ENCODE peak calls at places on chromosomes 5 and 9, in five cellular contexts. G, K, R, D and X are unnamed samples.

GRCh38 chr5:134567651-134568338 is 42.3 kb downstream of the JADE2 start:
- DNase-seq in G (no peak), K (no peak), R (peak; percentile 71), D (peak; percentile 73), X (no peak)

GRCh38 chr5:103620851-103621547 is 58.4 kb upstream of the NUDT12 start:
- DNase-seq in G (no peak), K (no peak), R (peak; percentile 23), D (no peak), X (no peak)

GRCh38 chr5:16866795-16867584 is 69.1 kb downstream of the MYO10 start:
- DNase-seq in G (peak; percentile 94), K (peak; percentile 58), R (peak; percentile 39), D (no peak), X (no peak)

GRCh38 chr5:6274846-6275543 is 103.4 kb downstream of the MED10 start:
- DNase-seq in G (no peak), K (no peak), R (no peak), D (no peak), X (no peak)

GRCh38 chr5:176151286-176151685 is 86.9 kb upstream of the SIMC1 start:
- DNase-seq in G (peak; percentile 32), K (no peak), R (peak; percentile 9), D (no peak), X (no peak)

GRCh38 chr9:111866976-111867375 is 29.6 kb upstream of the UGCG start:
- DNase-seq in G (no peak), K (no peak), R (peak; percentile 92), D (no peak), X (no peak)

GRCh38 chr9:14314929-14315753 is 1.2 kb upstream of the NFIB start:
- DNase-seq in G (peak; percentile 56), K (peak; percentile 95), R (peak; percentile 93), D (peak; percentile 96), X (no peak)

GRCh38 chr5:74309050-74309449 is 331.5 kb downstream of the ENC1 start:
- DNase-seq in G (no peak), K (no peak), R (no peak), D (no peak), X (no peak)

GRCh38 chr9:113579270-113580040 is 115.9 kb downstream of the RGS3 start:
- DNase-seq in G (no peak), K (no peak), R (peak; percentile 60), D (no peak), X (no peak)

GRCh38 chr9:116605904-116606341 is 81.2 kb upstream of the TRIM32 start:
- DNase-seq in G (no peak), K (no peak), R (no peak), D (peak; percentile 38), X (no peak)

GRCh38 chr9:116365056-116365471 is 211.5 kb downstream of the PAPPA start:
- DNase-seq in G (peak; percentile 88), K (peak; percentile 50), R (peak; percentile 76), D (peak; percentile 50), X (no peak)

GRCh38 chr5:1724822-1725602 is 74.6 kb downstream of the MRPL36 start:
- DNase-seq in G (no peak), K (no peak), R (peak; percentile 16), D (no peak), X (peak; percentile 26)

GRCh38 chr9:35745569-35745968 is 3.5 kb downstream of the GBA2 start:
- DNase-seq in G (no peak), K (no peak), R (no peak), D (no peak), X (no peak)

GRCh38 chr9:91144782-91145181 is 216.9 kb downstream of the AUH start:
- DNase-seq in G (no peak), K (no peak), R (no peak), D (no peak), X (no peak)

GRCh38 chr5:77550416-77550815 is 58.3 kb upstream of the WDR41 start:
- DNase-seq in G (no peak), K (no peak), R (peak; percentile 1), D (no peak), X (no peak)

GRCh38 chr5:68225188-68225910 is 9.8 kb downstream of the PIK3R1 start:
- DNase-seq in G (no peak), K (no peak), R (peak; percentile 94), D (peak; percentile 69), X (no peak)

GRCh38 chr5:10685103-10685502 is 75.9 kb downstream of the DAP start:
- DNase-seq in G (no peak), K (no peak), R (no peak), D (no peak), X (no peak)

GRCh38 chr5:145072880-145073279 is 762.3 kb downstream of the PRELID2 start:
- DNase-seq in G (no peak), K (no peak), R (peak; percentile 1), D (no peak), X (no peak)
- H3K4me3 ChIP-seq in G (no peak overlapping the region), K (no peak overlapping the region), R (no peak overlapping the region), D (no peak overlapping the region), X (no peak overlapping the region)

DNA sequence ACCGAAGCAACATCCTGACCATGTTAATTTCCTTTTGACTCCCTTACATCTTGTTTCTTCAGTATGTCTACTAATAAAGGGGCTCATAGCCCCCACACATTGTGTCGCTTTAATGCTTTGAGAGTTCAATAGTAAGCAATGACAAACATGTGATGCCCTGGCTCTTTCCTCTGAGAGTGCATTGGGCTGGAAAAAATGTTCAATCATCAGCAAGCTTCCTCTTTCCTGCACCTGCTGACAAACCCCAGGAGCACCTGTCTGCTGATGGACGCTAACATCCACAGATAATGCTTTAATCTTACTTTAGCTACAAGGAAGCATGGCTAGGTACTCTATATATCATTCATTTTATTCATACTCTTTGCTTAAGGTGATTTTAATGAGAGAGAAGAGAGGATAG is 242.4 kb downstream of the SMARCA2 start:
- DNase-seq in G (no peak), K (no peak), R (no peak), D (no peak), X (no peak)
- H3K4me3 ChIP-seq in G (no peak overlapping the region), K (no peak overlapping the region), R (no peak overlapping the region), D (no peak overlapping the region), X (no peak overlapping the region)

DNA sequence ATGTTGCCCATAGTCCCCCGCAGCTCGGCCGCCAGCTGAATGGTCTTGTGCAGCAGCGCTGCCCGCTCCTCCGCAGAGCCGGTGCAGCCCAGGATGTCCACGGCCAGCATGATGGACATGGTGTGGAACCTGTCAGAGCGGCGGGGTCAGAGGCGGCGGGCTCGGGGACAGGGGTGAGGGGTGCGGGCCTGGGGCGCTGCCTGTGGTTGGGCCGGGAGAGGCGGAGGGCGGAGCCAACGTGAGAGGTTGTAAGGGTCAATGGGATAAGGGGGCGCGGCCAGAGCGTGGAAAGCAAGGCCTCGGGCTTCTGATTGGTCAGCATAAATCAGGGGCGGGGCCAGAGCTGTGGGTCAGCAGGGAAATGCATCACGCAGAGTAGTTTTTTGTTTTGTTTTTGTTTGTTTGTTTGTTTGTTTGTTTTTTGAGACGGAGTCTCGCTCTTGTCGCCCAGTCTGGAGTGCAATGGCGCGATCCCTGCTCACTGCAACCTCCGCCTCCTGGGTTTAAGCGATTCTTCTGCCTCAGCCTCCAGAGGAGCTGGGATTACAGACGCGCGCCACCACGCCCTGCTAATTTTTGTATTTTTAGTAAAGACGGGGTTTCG is 6.8 kb upstream of the TOR2A start:
- DNase-seq in G (no peak), K (peak; percentile 83), R (no peak), D (peak; percentile 62), X (peak; percentile 43)
- H3K4me3 ChIP-seq in G (no peak overlapping the region), K (no peak overlapping the region), R (no peak overlapping the region), D (peak overlapping the region; percentile 54), X (no peak overlapping the region)

DNA sequence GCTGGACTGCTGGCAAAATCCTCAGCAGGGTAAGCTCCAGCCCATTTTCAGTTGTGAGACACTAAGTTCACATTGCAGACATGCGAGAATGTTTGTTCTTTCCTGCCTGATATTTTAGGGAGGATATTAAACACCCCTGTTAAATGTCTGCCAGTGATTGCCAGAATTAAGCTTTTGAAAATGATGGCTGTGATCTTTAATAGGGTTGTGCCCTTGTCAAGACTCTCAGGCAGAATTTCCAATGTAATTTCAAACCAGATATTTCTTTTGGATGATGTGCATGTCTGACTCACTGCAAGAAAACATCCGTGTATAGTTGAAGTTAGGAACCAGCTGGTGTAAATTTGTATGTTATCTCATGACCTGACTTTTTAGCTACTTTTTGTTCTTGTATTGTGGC is 810.8 kb downstream of the TLE4 start:
- DNase-seq in G (no peak), K (no peak), R (peak; percentile 42), D (no peak), X (no peak)
- H3K4me3 ChIP-seq in G (no peak overlapping the region), K (no peak overlapping the region), R (no peak overlapping the region), D (no peak overlapping the region), X (no peak overlapping the region)

DNA sequence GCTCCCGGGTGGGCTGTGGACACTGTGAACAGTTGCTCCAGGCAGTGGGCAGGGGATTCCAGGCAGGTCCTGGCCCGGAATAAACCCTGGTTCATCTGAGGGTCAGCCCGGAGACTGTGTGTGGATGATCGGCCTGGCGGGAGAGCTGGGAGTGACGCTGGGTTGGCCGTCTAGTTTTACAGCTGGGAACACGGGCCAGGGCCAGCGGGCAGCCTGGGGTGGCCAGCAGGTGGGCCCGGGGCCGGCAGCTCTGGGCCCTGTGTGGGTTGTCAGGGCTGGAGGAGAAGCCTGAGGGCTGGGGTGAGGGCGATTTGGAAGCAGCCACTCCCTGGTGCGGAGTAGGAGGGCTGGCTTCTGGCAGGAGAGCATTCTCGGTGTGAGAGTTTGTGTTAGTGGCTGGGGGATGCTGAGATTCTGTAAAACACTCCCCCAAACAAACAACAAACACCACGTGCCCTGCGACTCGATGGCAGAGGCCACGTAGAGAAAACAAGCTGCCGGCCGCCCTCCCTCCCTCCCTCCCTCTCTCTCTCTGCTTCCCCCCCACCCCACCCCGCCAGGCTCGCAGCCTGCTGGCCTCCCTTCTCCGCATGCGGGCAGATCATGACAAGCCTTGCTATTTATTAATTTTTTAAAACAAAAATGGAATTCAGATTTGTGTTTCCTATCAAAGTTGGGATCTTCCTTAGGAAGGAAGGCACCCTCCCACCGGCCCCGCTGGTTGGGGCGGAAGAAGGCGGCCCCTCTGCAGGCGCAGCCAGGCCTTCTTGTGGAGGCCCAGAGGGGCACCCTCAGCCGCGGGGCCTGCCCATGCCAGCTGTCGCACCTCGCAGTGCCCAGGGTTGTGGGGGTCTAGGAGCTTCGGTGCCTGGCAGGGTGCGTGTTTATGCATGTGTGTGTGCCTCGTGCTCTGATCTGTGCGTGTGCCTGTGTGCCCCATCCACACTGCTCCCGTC is 49.5 kb downstream of the RXRA start:
- DNase-seq in G (no peak), K (no peak), R (peak; percentile 75), D (peak; percentile 88), X (no peak)
- H3K4me3 ChIP-seq in G (no peak overlapping the region), K (no peak overlapping the region), R (no peak overlapping the region), D (peak overlapping the region; percentile 55), X (no peak overlapping the region)

DNA sequence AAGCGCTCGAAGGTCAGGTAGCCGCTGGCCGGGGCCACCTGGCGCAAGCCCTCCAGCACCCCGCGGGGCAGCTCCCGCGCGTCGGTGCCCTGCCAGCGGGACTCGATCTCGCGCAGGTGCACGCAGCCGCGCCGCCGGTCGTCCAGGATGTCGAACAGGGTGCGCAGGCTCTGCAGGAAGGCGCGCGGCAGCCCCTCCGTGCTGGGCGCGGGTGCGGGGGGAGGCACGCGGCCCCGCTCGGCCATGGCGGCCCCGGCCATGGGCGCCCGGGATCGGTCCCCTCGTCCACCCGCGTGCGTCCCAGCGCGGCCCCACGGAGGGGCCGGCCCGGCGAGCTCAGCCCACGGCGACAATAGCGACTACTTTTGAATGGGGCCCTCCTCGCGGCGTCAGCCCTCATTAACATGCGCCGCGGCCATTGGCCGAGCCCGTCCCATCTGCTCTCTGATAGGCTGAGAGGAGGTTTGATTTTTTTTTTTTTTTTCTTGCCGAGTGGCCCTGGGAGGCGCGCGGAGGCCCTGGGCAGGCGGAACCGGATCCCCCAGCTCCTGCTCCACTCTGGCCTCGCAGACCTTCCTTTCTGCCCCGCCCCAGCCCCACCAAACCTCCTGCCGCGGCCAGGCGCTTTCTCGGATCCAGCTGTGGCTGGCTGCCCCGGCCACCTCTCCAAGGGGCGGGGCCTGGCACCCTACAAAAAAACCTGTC is at the start of gene SAPCD2:
- DNase-seq in G (peak; percentile 77), K (peak; percentile 89), R (peak; percentile 81), D (peak; percentile 87), X (peak; percentile 95)
- H3K4me3 ChIP-seq in G (peak within 1 kb of the TSS; percentile 70), K (peak within 1 kb of the TSS; percentile 21), R (peak within 1 kb of the TSS; percentile 43), D (peak within 1 kb of the TSS; percentile 58), X (peak within 1 kb of the TSS; percentile 80)

GRCh38 chr9:134455537-134455936 is 129.3 kb downstream of the RXRA start:
- DNase-seq in G (no peak), K (no peak), R (no peak), D (no peak), X (no peak)
- H3K4me3 ChIP-seq in G (peak overlapping the region; percentile 10), K (no peak overlapping the region), R (peak overlapping the region; percentile 36), D (peak overlapping the region; percentile 53), X (no peak overlapping the region)